ENCODE peak calls at places on chromosomes 11 and 22, in seven cellular contexts. S is GM12865, I is left ventricle myocardium inferior, C is nephron progenitor cell, Q is ovary, N is RWPE1, H is tibial artery. L is an unnamed sample.

GRCh38 chr22:29152381-29153138 is 53.1 kb upstream of the EMID1 start:
- DNase-seq in N (no peak), S (no peak), I (peak), C (no peak), Q (peak), H (peak), L (peak)

GRCh38 chr22:42179616-42180015 is 49.0 kb upstream of the CYP2D6 start:
- DNase-seq in N (no peak), Q (no peak), C (no peak), I (no peak), H (no peak), S (no peak), L (no peak)

GRCh38 chr22:50276143-50276542 is 6.0 kb upstream of the MAPK11 start:
- DNase-seq in I (peak), S (peak), N (no peak), Q (peak), C (no peak), H (peak), L (no peak)

GRCh38 chr11:129315781-129316579 is 59.7 kb upstream of the BARX2 start:
- DNase-seq in I (no peak), S (no peak), Q (no peak), C (peak), H (no peak), N (peak), L (no peak)

GRCh38 chr11:32382339-32383049 is 52.8 kb downstream of the WT1 start:
- DNase-seq in H (no peak), Q (peak), S (no peak), N (no peak), I (no peak), C (no peak), L (peak)

GRCh38 chr11:79039122-79039521 is 401.7 kb downstream of the TENM4 start:
- DNase-seq in C (no peak), I (no peak), N (no peak), S (no peak), H (no peak), Q (no peak), L (no peak)

GRCh38 chr22:44885806-44886360 is 123.9 kb downstream of the PHF21B start:
- DNase-seq in N (no peak), H (peak), I (no peak), C (no peak), S (no peak), Q (no peak), L (no peak)

GRCh38 chr22:24592846-24593809 is at the start of gene LRRC75B:
- DNase-seq in H (peak), C (peak), N (peak), S (peak), I (peak), Q (peak), L (peak)

GRCh38 chr22:47267531-47268282 is 505.3 kb downstream of the TBC1D22A start:
- DNase-seq in H (peak), I (no peak), Q (no peak), S (no peak), C (no peak), N (no peak), L (no peak)

GRCh38 chr22:39214383-39215069 is 30.3 kb downstream of the PDGFB start:
- DNase-seq in N (peak), C (no peak), H (peak), Q (no peak), S (no peak), I (no peak), L (no peak)

GRCh38 chr11:118056806-118057205 is 20.1 kb upstream of the TMPRSS4 start:
- DNase-seq in H (peak), S (no peak), I (no peak), N (no peak), Q (no peak), C (no peak), L (peak)

GRCh38 chr11:65636108-65636809 is 1.6 kb upstream of the SIPA1 start:
- DNase-seq in Q (no peak), C (no peak), I (no peak), S (no peak), N (no peak), H (no peak), L (no peak)

GRCh38 chr11:61855939-61856730 is 28.0 kb downstream of the FADS2 start:
- DNase-seq in N (no peak), S (no peak), I (no peak), C (no peak), H (no peak), Q (no peak), L (peak)

GRCh38 chr11:13776134-13776815 is 107.8 kb downstream of the FAR1 start:
- DNase-seq in N (no peak), C (peak), H (no peak), S (peak), Q (no peak), I (no peak), L (no peak)
- TF ChIP-seq CTCF in N (no peak), C (peak), H (no peak), S (peak), Q (no peak), I (no peak), L (no peak)

GRCh38 chr22:19820880-19821522 is 33.7 kb downstream of the GNB1L start:
- DNase-seq in N (no peak), H (peak), Q (no peak), S (no peak), I (no peak), C (no peak), L (peak)
- TF ChIP-seq CTCF in N (no peak), H (no peak), Q (no peak), S (no peak), I (no peak), C (no peak), L (no peak)

GRCh38 chr11:110376711-110377324 is 52.9 kb upstream of the FDX1 start:
- DNase-seq in I (peak), S (peak), C (peak), H (no peak), Q (peak), N (peak), L (peak)
- TF ChIP-seq CTCF in I (peak), S (peak), C (peak), H (peak), Q (peak), N (peak), L (peak)

GRCh38 chr22:36578619-36579018 is 49.7 kb upstream of the EIF3D start:
- DNase-seq in H (no peak), N (no peak), C (no peak), Q (no peak), S (no peak), I (no peak), L (no peak)

GRCh38 chr22:36573815-36574350 is 44.9 kb upstream of the EIF3D start:
- DNase-seq in I (no peak), H (no peak), C (peak), N (no peak), Q (no peak), S (no peak), L (no peak)

GRCh38 chr22:36579441-36579840 is 50.5 kb upstream of the EIF3D start:
- DNase-seq in I (no peak), N (no peak), H (no peak), C (no peak), S (no peak), Q (no peak), L (no peak)

GRCh38 chr22:36580371-36580770 is 51.4 kb upstream of the EIF3D start:
- DNase-seq in H (no peak), C (no peak), N (no peak), I (no peak), Q (no peak), S (no peak), L (no peak)

DNA sequence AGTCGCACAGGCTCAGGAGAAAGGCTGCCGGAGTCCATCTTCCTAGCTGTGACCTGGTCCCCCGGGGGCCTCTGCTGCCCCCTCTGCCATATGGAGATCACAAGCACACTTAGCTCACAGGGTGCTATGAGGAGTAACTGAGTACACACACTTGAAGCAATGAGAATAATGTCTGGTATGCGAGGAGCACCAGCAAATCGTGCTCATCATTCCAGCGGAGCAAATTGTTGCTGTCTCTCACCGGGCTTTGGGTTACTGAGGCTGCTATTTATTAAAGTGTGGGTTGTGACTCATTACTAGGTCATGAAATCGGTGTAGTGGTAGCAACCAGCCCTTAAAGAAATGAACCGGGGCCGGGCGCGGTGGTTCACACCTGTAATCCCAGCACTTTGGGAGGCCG is 48.1 kb upstream of the EIF3D start:
- DNase-seq in Q (no peak), H (no peak), S (no peak), I (no peak), C (no peak), N (peak), L (no peak)
- TF ChIP-seq CTCF in Q (no peak), H (no peak), S (no peak), I (no peak), C (no peak), N (no peak), L (no peak)

GRCh38 chr22:31944700-31945477 is 554 bp downstream of the YWHAH start:
- DNase-seq in H (peak), Q (peak), N (peak), C (peak), S (peak), I (peak), L (peak)
- TF ChIP-seq CTCF in H (no peak), Q (no peak), N (no peak), C (no peak), S (no peak), I (no peak), L (peak)

DNA sequence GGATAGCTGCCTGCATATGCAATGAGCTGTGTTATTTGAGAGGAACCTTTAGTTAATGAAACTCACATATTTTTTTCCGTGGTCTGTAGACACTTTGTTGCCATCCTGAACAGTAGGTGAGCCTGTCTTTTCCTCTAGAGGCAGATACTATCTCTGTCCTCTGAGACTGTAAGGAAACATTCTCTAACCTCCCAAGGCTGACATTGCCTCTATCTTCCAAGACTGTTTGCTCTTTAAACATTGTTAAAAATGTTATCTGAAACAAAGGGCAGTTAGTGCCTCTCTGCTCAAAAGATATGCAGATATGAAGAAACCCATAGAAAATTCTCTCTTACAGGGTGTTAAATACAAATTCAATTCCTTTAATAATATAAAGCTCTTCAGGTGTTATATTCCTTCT is 963.8 kb upstream of the CNTN5 start:
- DNase-seq in N (no peak), C (no peak), S (no peak), Q (no peak), I (no peak), H (no peak), L (no peak)
- TF ChIP-seq CTCF in N (no peak), C (no peak), S (no peak), Q (no peak), I (no peak), H (no peak), L (no peak)

DNA sequence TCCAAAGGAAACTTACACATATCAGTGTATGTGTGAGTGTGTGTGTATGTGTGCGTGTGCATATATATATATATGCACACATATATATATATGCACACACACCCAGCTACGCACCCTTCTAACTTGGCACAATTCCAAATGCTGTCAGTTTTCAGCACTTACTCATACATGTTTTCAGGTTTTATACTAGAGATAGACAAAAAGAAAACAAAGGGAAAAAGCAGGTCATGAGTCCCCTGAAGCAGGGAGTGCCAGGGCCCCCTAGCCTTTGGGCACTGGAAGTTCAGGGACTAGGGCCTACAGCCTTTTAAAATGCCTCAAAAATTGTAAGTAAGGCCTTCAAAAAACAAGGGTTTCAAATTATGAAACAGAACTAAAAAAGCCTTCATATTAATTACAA is 265.4 kb downstream of the CADM1 start:
- DNase-seq in Q (no peak), N (no peak), C (no peak), I (no peak), S (no peak), H (no peak), L (no peak)
- TF ChIP-seq CTCF in Q (no peak), N (no peak), C (no peak), I (no peak), S (no peak), H (no peak), L (no peak)

GRCh38 chr11:88544656-88545280 is 207.2 kb upstream of the CTSC start:
- DNase-seq in N (no peak), I (no peak), H (no peak), Q (no peak), C (no peak), S (no peak), L (no peak)
- TF ChIP-seq CTCF in N (peak), I (no peak), H (no peak), Q (no peak), C (peak), S (no peak), L (no peak)

GRCh38 chr11:75339685-75340409 is 11.6 kb downstream of the ARRB1 start:
- DNase-seq in N (no peak), I (peak), C (no peak), Q (no peak), S (no peak), H (no peak), L (no peak)

GRCh38 chr11:75344186-75344585 is 7.3 kb downstream of the ARRB1 start:
- DNase-seq in H (no peak), S (no peak), Q (no peak), C (no peak), N (no peak), I (no peak), L (no peak)

GRCh38 chr11:75342966-75343870 is 8.2 kb downstream of the ARRB1 start:
- DNase-seq in H (no peak), C (no peak), S (no peak), Q (no peak), N (no peak), I (no peak), L (no peak)

GRCh38 chr11:75341583-75341982 is 9.9 kb downstream of the ARRB1 start:
- DNase-seq in C (no peak), I (no peak), H (no peak), Q (no peak), N (no peak), S (no peak), L (no peak)

GRCh38 chr11:75342231-75342918 is 9.1 kb downstream of the ARRB1 start:
- DNase-seq in S (no peak), N (no peak), I (no peak), Q (no peak), C (no peak), H (no peak), L (no peak)
- TF ChIP-seq CTCF in S (no peak), N (no peak), I (no peak), Q (no peak), C (no peak), H (no peak), L (no peak)

DNA sequence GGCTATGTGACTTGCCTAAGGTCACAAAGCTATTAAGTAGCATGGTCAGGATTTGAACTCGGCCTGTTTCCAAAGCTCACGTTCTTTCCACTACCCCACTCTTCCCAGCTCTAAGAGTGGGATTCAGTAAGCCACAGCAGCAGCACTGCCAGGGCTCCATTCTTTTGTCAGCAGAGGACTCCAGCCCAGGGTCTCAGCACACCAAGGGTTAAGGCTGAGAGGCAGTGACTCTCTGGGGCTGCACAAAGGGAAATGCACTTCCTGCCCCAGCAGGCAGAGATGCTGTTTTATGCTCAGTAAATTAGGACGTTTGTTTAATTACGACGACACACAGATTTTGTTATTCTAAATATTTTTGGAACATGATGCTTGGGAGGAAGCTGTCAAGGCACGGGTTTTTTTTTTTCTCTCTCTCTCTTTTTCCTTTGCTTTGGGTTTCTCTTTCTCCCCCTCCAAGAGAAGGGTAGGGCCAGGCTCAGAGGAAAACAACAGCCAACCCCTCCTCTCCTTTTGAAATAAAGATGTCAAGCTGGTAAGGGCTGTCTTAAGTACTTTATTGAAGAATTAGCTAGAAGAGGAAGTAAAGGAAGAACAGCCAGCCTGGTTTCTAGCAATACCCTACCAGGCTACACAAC is 2.9 kb downstream of the MYH9 start:
- DNase-seq in C (peak), I (no peak), N (no peak), Q (no peak), S (peak), H (peak), L (no peak)
- TF ChIP-seq CTCF in C (no peak), I (peak), N (no peak), Q (no peak), S (no peak), H (no peak), L (no peak)

L was measured in testis.